ENCODE peak calls at places on chromosome 12, in eight cellular contexts. One of them, this sample, is unnamed.

GRCh38 chr12:84046869-84047268 is 865.7 kb downstream of the SLC6A15 start:
- DNase-seq in activated CD4-positive, alpha-beta T cell treated with anti-CD3 and anti-CD28 coated beads for 48 hours: no peak
- DNase-seq in stimulated activated CD4-positive, alpha-beta T cell treated with anti-CD3 and anti-CD28 coated beads, Interleukin-15, amount 100 ng/mL, for 1 hour: no peak
- DNase-seq in hippocampal formation: no peak
- DNase-seq in HuH-7: no peak
- DNase-seq in mucosa of descending colon: no peak
- DNase-seq in CD4-positive, alpha-beta memory T cell: no peak
- DNase-seq in activated CD8-positive, alpha-beta memory T cell treated with anti-CD3 and anti-CD28 coated beads for 4 hours: no peak
- DNase-seq in this sample: no peak

GRCh38 chr12:87266305-87266704 is 762.9 kb downstream of the C12orf50 start:
- DNase-seq in activated CD4-positive, alpha-beta T cell treated with anti-CD3 and anti-CD28 coated beads for 48 hours: no peak
- DNase-seq in stimulated activated CD4-positive, alpha-beta T cell treated with anti-CD3 and anti-CD28 coated beads, Interleukin-15, amount 100 ng/mL, for 1 hour: no peak
- DNase-seq in hippocampal formation: no peak
- DNase-seq in HuH-7: peak
- DNase-seq in mucosa of descending colon: peak
- DNase-seq in CD4-positive, alpha-beta memory T cell: no peak
- DNase-seq in activated CD8-positive, alpha-beta memory T cell treated with anti-CD3 and anti-CD28 coated beads for 4 hours: no peak
- DNase-seq in this sample: no peak

GRCh38 chr12:120887253-120888043 is 16.7 kb downstream of the SPPL3 start:
- DNase-seq in activated CD4-positive, alpha-beta T cell treated with anti-CD3 and anti-CD28 coated beads for 48 hours: peak
- DNase-seq in stimulated activated CD4-positive, alpha-beta T cell treated with anti-CD3 and anti-CD28 coated beads, Interleukin-15, amount 100 ng/mL, for 1 hour: no peak
- DNase-seq in hippocampal formation: no peak
- DNase-seq in HuH-7: no peak
- DNase-seq in mucosa of descending colon: no peak
- DNase-seq in CD4-positive, alpha-beta memory T cell: no peak
- DNase-seq in activated CD8-positive, alpha-beta memory T cell treated with anti-CD3 and anti-CD28 coated beads for 4 hours: no peak
- DNase-seq in this sample: no peak

GRCh38 chr12:25373396-25373795 is 122.7 kb upstream of the KRAS start:
- DNase-seq in activated CD4-positive, alpha-beta T cell treated with anti-CD3 and anti-CD28 coated beads for 48 hours: no peak
- DNase-seq in stimulated activated CD4-positive, alpha-beta T cell treated with anti-CD3 and anti-CD28 coated beads, Interleukin-15, amount 100 ng/mL, for 1 hour: no peak
- DNase-seq in hippocampal formation: no peak
- DNase-seq in HuH-7: no peak
- DNase-seq in mucosa of descending colon: no peak
- DNase-seq in CD4-positive, alpha-beta memory T cell: no peak
- DNase-seq in activated CD8-positive, alpha-beta memory T cell treated with anti-CD3 and anti-CD28 coated beads for 4 hours: no peak
- DNase-seq in this sample: no peak

GRCh38 chr12:15186593-15186992 is 34.6 kb downstream of the RERG start:
- DNase-seq in activated CD4-positive, alpha-beta T cell treated with anti-CD3 and anti-CD28 coated beads for 48 hours: no peak
- DNase-seq in stimulated activated CD4-positive, alpha-beta T cell treated with anti-CD3 and anti-CD28 coated beads, Interleukin-15, amount 100 ng/mL, for 1 hour: no peak
- DNase-seq in hippocampal formation: no peak
- DNase-seq in HuH-7: no peak
- DNase-seq in mucosa of descending colon: no peak
- DNase-seq in CD4-positive, alpha-beta memory T cell: no peak
- DNase-seq in activated CD8-positive, alpha-beta memory T cell treated with anti-CD3 and anti-CD28 coated beads for 4 hours: no peak
- DNase-seq in this sample: no peak

GRCh38 chr12:113347892-113348291 is 10.5 kb upstream of the PLBD2 start:
- DNase-seq in activated CD4-positive, alpha-beta T cell treated with anti-CD3 and anti-CD28 coated beads for 48 hours: no peak
- DNase-seq in stimulated activated CD4-positive, alpha-beta T cell treated with anti-CD3 and anti-CD28 coated beads, Interleukin-15, amount 100 ng/mL, for 1 hour: no peak
- DNase-seq in hippocampal formation: no peak
- DNase-seq in HuH-7: no peak
- DNase-seq in mucosa of descending colon: no peak
- DNase-seq in CD4-positive, alpha-beta memory T cell: no peak
- DNase-seq in activated CD8-positive, alpha-beta memory T cell treated with anti-CD3 and anti-CD28 coated beads for 4 hours: no peak
- DNase-seq in this sample: no peak

GRCh38 chr12:68978678-68979077 is 45.7 kb upstream of the CPM start:
- DNase-seq in activated CD4-positive, alpha-beta T cell treated with anti-CD3 and anti-CD28 coated beads for 48 hours: no peak
- DNase-seq in stimulated activated CD4-positive, alpha-beta T cell treated with anti-CD3 and anti-CD28 coated beads, Interleukin-15, amount 100 ng/mL, for 1 hour: no peak
- DNase-seq in hippocampal formation: no peak
- DNase-seq in HuH-7: no peak
- DNase-seq in mucosa of descending colon: no peak
- DNase-seq in CD4-positive, alpha-beta memory T cell: no peak
- DNase-seq in activated CD8-positive, alpha-beta memory T cell treated with anti-CD3 and anti-CD28 coated beads for 4 hours: no peak
- DNase-seq in this sample: no peak

GRCh38 chr12:91870872-91871707 is 274.6 kb downstream of the BTG1 start:
- DNase-seq in activated CD4-positive, alpha-beta T cell treated with anti-CD3 and anti-CD28 coated beads for 48 hours: no peak
- DNase-seq in stimulated activated CD4-positive, alpha-beta T cell treated with anti-CD3 and anti-CD28 coated beads, Interleukin-15, amount 100 ng/mL, for 1 hour: no peak
- DNase-seq in hippocampal formation: no peak
- DNase-seq in HuH-7: no peak
- DNase-seq in mucosa of descending colon: no peak
- DNase-seq in CD4-positive, alpha-beta memory T cell: peak
- DNase-seq in activated CD8-positive, alpha-beta memory T cell treated with anti-CD3 and anti-CD28 coated beads for 4 hours: no peak
- DNase-seq in this sample: no peak

GRCh38 chr12:67663121-67663520 is 14.6 kb downstream of the DYRK2 start:
- DNase-seq in activated CD4-positive, alpha-beta T cell treated with anti-CD3 and anti-CD28 coated beads for 48 hours: no peak
- DNase-seq in stimulated activated CD4-positive, alpha-beta T cell treated with anti-CD3 and anti-CD28 coated beads, Interleukin-15, amount 100 ng/mL, for 1 hour: no peak
- DNase-seq in hippocampal formation: no peak
- DNase-seq in HuH-7: no peak
- DNase-seq in mucosa of descending colon: no peak
- DNase-seq in CD4-positive, alpha-beta memory T cell: no peak
- DNase-seq in activated CD8-positive, alpha-beta memory T cell treated with anti-CD3 and anti-CD28 coated beads for 4 hours: no peak
- DNase-seq in this sample: no peak

GRCh38 chr12:79818856-79819255 is 116.0 kb downstream of the PPP1R12A start:
- DNase-seq in activated CD4-positive, alpha-beta T cell treated with anti-CD3 and anti-CD28 coated beads for 48 hours: no peak
- DNase-seq in stimulated activated CD4-positive, alpha-beta T cell treated with anti-CD3 and anti-CD28 coated beads, Interleukin-15, amount 100 ng/mL, for 1 hour: no peak
- DNase-seq in hippocampal formation: peak
- DNase-seq in HuH-7: no peak
- DNase-seq in mucosa of descending colon: no peak
- DNase-seq in CD4-positive, alpha-beta memory T cell: no peak
- DNase-seq in activated CD8-positive, alpha-beta memory T cell treated with anti-CD3 and anti-CD28 coated beads for 4 hours: no peak
- DNase-seq in this sample: no peak

GRCh38 chr12:75783093-75783877 is 248.3 kb downstream of the PHLDA1 start:
- DNase-seq in activated CD4-positive, alpha-beta T cell treated with anti-CD3 and anti-CD28 coated beads for 48 hours: no peak
- DNase-seq in stimulated activated CD4-positive, alpha-beta T cell treated with anti-CD3 and anti-CD28 coated beads, Interleukin-15, amount 100 ng/mL, for 1 hour: no peak
- DNase-seq in hippocampal formation: no peak
- DNase-seq in HuH-7: no peak
- DNase-seq in mucosa of descending colon: no peak
- DNase-seq in CD4-positive, alpha-beta memory T cell: no peak
- DNase-seq in activated CD8-positive, alpha-beta memory T cell treated with anti-CD3 and anti-CD28 coated beads for 4 hours: no peak
- DNase-seq in this sample: no peak

GRCh38 chr12:122888232-122888752 is 7.6 kb downstream of the VPS37B start:
- DNase-seq in activated CD4-positive, alpha-beta T cell treated with anti-CD3 and anti-CD28 coated beads for 48 hours: peak
- DNase-seq in stimulated activated CD4-positive, alpha-beta T cell treated with anti-CD3 and anti-CD28 coated beads, Interleukin-15, amount 100 ng/mL, for 1 hour: peak
- DNase-seq in hippocampal formation: no peak
- DNase-seq in HuH-7: no peak
- DNase-seq in mucosa of descending colon: peak
- DNase-seq in CD4-positive, alpha-beta memory T cell: peak
- DNase-seq in activated CD8-positive, alpha-beta memory T cell treated with anti-CD3 and anti-CD28 coated beads for 4 hours: no peak
- DNase-seq in this sample: no peak

GRCh38 chr12:6620137-6620884 is 13.1 kb upstream of the CHD4 start:
- DNase-seq in activated CD4-positive, alpha-beta T cell treated with anti-CD3 and anti-CD28 coated beads for 48 hours: peak
- DNase-seq in stimulated activated CD4-positive, alpha-beta T cell treated with anti-CD3 and anti-CD28 coated beads, Interleukin-15, amount 100 ng/mL, for 1 hour: no peak
- DNase-seq in hippocampal formation: no peak
- DNase-seq in HuH-7: no peak
- DNase-seq in mucosa of descending colon: no peak
- DNase-seq in CD4-positive, alpha-beta memory T cell: peak
- DNase-seq in activated CD8-positive, alpha-beta memory T cell treated with anti-CD3 and anti-CD28 coated beads for 4 hours: no peak
- DNase-seq in this sample: peak

GRCh38 chr12:63989301-63989845 is 144.9 kb downstream of the SRGAP1 start:
- DNase-seq in activated CD4-positive, alpha-beta T cell treated with anti-CD3 and anti-CD28 coated beads for 48 hours: no peak
- DNase-seq in stimulated activated CD4-positive, alpha-beta T cell treated with anti-CD3 and anti-CD28 coated beads, Interleukin-15, amount 100 ng/mL, for 1 hour: no peak
- DNase-seq in hippocampal formation: no peak
- DNase-seq in HuH-7: no peak
- DNase-seq in mucosa of descending colon: no peak
- DNase-seq in CD4-positive, alpha-beta memory T cell: no peak
- DNase-seq in activated CD8-positive, alpha-beta memory T cell treated with anti-CD3 and anti-CD28 coated beads for 4 hours: no peak
- DNase-seq in this sample: no peak

GRCh38 chr12:49808686-49809368 is 19.4 kb downstream of the NCKAP5L start:
- DNase-seq in activated CD4-positive, alpha-beta T cell treated with anti-CD3 and anti-CD28 coated beads for 48 hours: no peak
- DNase-seq in stimulated activated CD4-positive, alpha-beta T cell treated with anti-CD3 and anti-CD28 coated beads, Interleukin-15, amount 100 ng/mL, for 1 hour: no peak
- DNase-seq in hippocampal formation: peak
- DNase-seq in HuH-7: no peak
- DNase-seq in mucosa of descending colon: no peak
- DNase-seq in CD4-positive, alpha-beta memory T cell: no peak
- DNase-seq in activated CD8-positive, alpha-beta memory T cell treated with anti-CD3 and anti-CD28 coated beads for 4 hours: no peak
- DNase-seq in this sample: no peak

GRCh38 chr12:47775100-47775911 is 2.3 kb downstream of the SLC48A1 start:
- DNase-seq in activated CD4-positive, alpha-beta T cell treated with anti-CD3 and anti-CD28 coated beads for 48 hours: no peak
- DNase-seq in stimulated activated CD4-positive, alpha-beta T cell treated with anti-CD3 and anti-CD28 coated beads, Interleukin-15, amount 100 ng/mL, for 1 hour: no peak
- DNase-seq in hippocampal formation: peak
- DNase-seq in HuH-7: no peak
- DNase-seq in mucosa of descending colon: no peak
- DNase-seq in CD4-positive, alpha-beta memory T cell: no peak
- DNase-seq in activated CD8-positive, alpha-beta memory T cell treated with anti-CD3 and anti-CD28 coated beads for 4 hours: no peak
- DNase-seq in this sample: no peak

GRCh38 chr12:7439579-7440505 is 4.1 kb downstream of the CD163L1 start:
- DNase-seq in activated CD4-positive, alpha-beta T cell treated with anti-CD3 and anti-CD28 coated beads for 48 hours: peak
- DNase-seq in stimulated activated CD4-positive, alpha-beta T cell treated with anti-CD3 and anti-CD28 coated beads, Interleukin-15, amount 100 ng/mL, for 1 hour: no peak
- DNase-seq in hippocampal formation: no peak
- DNase-seq in HuH-7: no peak
- DNase-seq in mucosa of descending colon: peak
- DNase-seq in CD4-positive, alpha-beta memory T cell: peak
- DNase-seq in activated CD8-positive, alpha-beta memory T cell treated with anti-CD3 and anti-CD28 coated beads for 4 hours: no peak
- DNase-seq in this sample: peak

GRCh38 chr12:16165506-16165905 is 112.0 kb downstream of the SLC15A5 start:
- DNase-seq in activated CD4-positive, alpha-beta T cell treated with anti-CD3 and anti-CD28 coated beads for 48 hours: no peak
- DNase-seq in stimulated activated CD4-positive, alpha-beta T cell treated with anti-CD3 and anti-CD28 coated beads, Interleukin-15, amount 100 ng/mL, for 1 hour: no peak
- DNase-seq in hippocampal formation: peak
- DNase-seq in HuH-7: peak
- DNase-seq in mucosa of descending colon: peak
- DNase-seq in CD4-positive, alpha-beta memory T cell: no peak
- DNase-seq in activated CD8-positive, alpha-beta memory T cell treated with anti-CD3 and anti-CD28 coated beads for 4 hours: no peak
- DNase-seq in this sample: no peak

GRCh38 chr12:113104953-113105510 is 30.5 kb downstream of the RASAL1 start:
- DNase-seq in activated CD4-positive, alpha-beta T cell treated with anti-CD3 and anti-CD28 coated beads for 48 hours: no peak
- DNase-seq in stimulated activated CD4-positive, alpha-beta T cell treated with anti-CD3 and anti-CD28 coated beads, Interleukin-15, amount 100 ng/mL, for 1 hour: no peak
- DNase-seq in hippocampal formation: no peak
- DNase-seq in HuH-7: no peak
- DNase-seq in mucosa of descending colon: no peak
- DNase-seq in CD4-positive, alpha-beta memory T cell: no peak
- DNase-seq in activated CD8-positive, alpha-beta memory T cell treated with anti-CD3 and anti-CD28 coated beads for 4 hours: no peak
- DNase-seq in this sample: no peak

GRCh38 chr12:32399373-32400113 is at the start of gene FGD4:
- DNase-seq in activated CD4-positive, alpha-beta T cell treated with anti-CD3 and anti-CD28 coated beads for 48 hours: peak
- DNase-seq in stimulated activated CD4-positive, alpha-beta T cell treated with anti-CD3 and anti-CD28 coated beads, Interleukin-15, amount 100 ng/mL, for 1 hour: no peak
- DNase-seq in hippocampal formation: peak
- DNase-seq in HuH-7: peak
- DNase-seq in mucosa of descending colon: no peak
- DNase-seq in CD4-positive, alpha-beta memory T cell: peak
- DNase-seq in activated CD8-positive, alpha-beta memory T cell treated with anti-CD3 and anti-CD28 coated beads for 4 hours: no peak
- DNase-seq in this sample: peak

GRCh38 chr12:71840226-71840847 is 778 bp downstream of the TBC1D15 start:
- DNase-seq in activated CD4-positive, alpha-beta T cell treated with anti-CD3 and anti-CD28 coated beads for 48 hours: no peak
- DNase-seq in stimulated activated CD4-positive, alpha-beta T cell treated with anti-CD3 and anti-CD28 coated beads, Interleukin-15, amount 100 ng/mL, for 1 hour: no peak
- DNase-seq in hippocampal formation: no peak
- DNase-seq in HuH-7: peak
- DNase-seq in mucosa of descending colon: peak
- DNase-seq in CD4-positive, alpha-beta memory T cell: peak
- DNase-seq in activated CD8-positive, alpha-beta memory T cell treated with anti-CD3 and anti-CD28 coated beads for 4 hours: no peak
- DNase-seq in this sample: no peak

GRCh38 chr12:101781834-101782543 is 42.7 kb upstream of the SYCP3 start:
- DNase-seq in activated CD4-positive, alpha-beta T cell treated with anti-CD3 and anti-CD28 coated beads for 48 hours: no peak
- DNase-seq in stimulated activated CD4-positive, alpha-beta T cell treated with anti-CD3 and anti-CD28 coated beads, Interleukin-15, amount 100 ng/mL, for 1 hour: no peak
- DNase-seq in hippocampal formation: no peak
- DNase-seq in HuH-7: no peak
- DNase-seq in mucosa of descending colon: no peak
- DNase-seq in CD4-positive, alpha-beta memory T cell: no peak
- DNase-seq in activated CD8-positive, alpha-beta memory T cell treated with anti-CD3 and anti-CD28 coated beads for 4 hours: no peak
- DNase-seq in this sample: no peak

GRCh38 chr12:95613021-95613420 is 61.7 kb upstream of the USP44 start:
- DNase-seq in activated CD4-positive, alpha-beta T cell treated with anti-CD3 and anti-CD28 coated beads for 48 hours: no peak
- DNase-seq in stimulated activated CD4-positive, alpha-beta T cell treated with anti-CD3 and anti-CD28 coated beads, Interleukin-15, amount 100 ng/mL, for 1 hour: no peak
- DNase-seq in hippocampal formation: no peak
- DNase-seq in HuH-7: no peak
- DNase-seq in mucosa of descending colon: no peak
- DNase-seq in CD4-positive, alpha-beta memory T cell: no peak
- DNase-seq in activated CD8-positive, alpha-beta memory T cell treated with anti-CD3 and anti-CD28 coated beads for 4 hours: no peak
- DNase-seq in this sample: no peak

GRCh38 chr12:95848575-95849388 is 10.0 kb upstream of the SNRPF start:
- DNase-seq in activated CD4-positive, alpha-beta T cell treated with anti-CD3 and anti-CD28 coated beads for 48 hours: no peak
- DNase-seq in stimulated activated CD4-positive, alpha-beta T cell treated with anti-CD3 and anti-CD28 coated beads, Interleukin-15, amount 100 ng/mL, for 1 hour: no peak
- DNase-seq in hippocampal formation: no peak
- DNase-seq in HuH-7: peak
- DNase-seq in mucosa of descending colon: peak
- DNase-seq in CD4-positive, alpha-beta memory T cell: no peak
- DNase-seq in activated CD8-positive, alpha-beta memory T cell treated with anti-CD3 and anti-CD28 coated beads for 4 hours: no peak
- DNase-seq in this sample: no peak